ENCODE peak calls at places on chromosomes 5 and 9, in six cellular contexts. One of them, this sample, is unnamed.

GRCh38 chr5:1865486-1865885 is 17.2 kb downstream of the IRX4 start:
- DNase-seq in BJ: no peak
- DNase-seq in HFFc6: no peak
- DNase-seq in brain microvascular endothelial cell: no peak
- DNase-seq in GM12865: no peak
- DNase-seq in foreskin fibroblast: no peak
- DNase-seq in this sample: no peak

GRCh38 chr9:107246259-107247254 is 36.5 kb upstream of the RAD23B start:
- DNase-seq in HFFc6: no peak
- DNase-seq in brain microvascular endothelial cell: no peak
- DNase-seq in BJ: no peak
- DNase-seq in foreskin fibroblast: peak
- DNase-seq in GM12865: peak
- DNase-seq in this sample: no peak

GRCh38 chr5:8842906-8843590 is 702.8 kb downstream of the SEMA5A start:
- DNase-seq in brain microvascular endothelial cell: peak
- DNase-seq in BJ: peak
- DNase-seq in GM12865: no peak
- DNase-seq in HFFc6: peak
- DNase-seq in foreskin fibroblast: peak
- DNase-seq in this sample: peak

GRCh38 chr5:13991365-13991764 is 46.9 kb upstream of the DNAH5 start:
- DNase-seq in brain microvascular endothelial cell: no peak
- DNase-seq in foreskin fibroblast: no peak
- DNase-seq in GM12865: no peak
- DNase-seq in BJ: no peak
- DNase-seq in HFFc6: no peak
- DNase-seq in this sample: no peak

GRCh38 chr9:557601-558201 is 283.8 kb upstream of the DMRT1 start:
- DNase-seq in foreskin fibroblast: no peak
- DNase-seq in BJ: no peak
- DNase-seq in brain microvascular endothelial cell: no peak
- DNase-seq in GM12865: no peak
- DNase-seq in HFFc6: no peak
- DNase-seq in this sample: no peak

GRCh38 chr5:10116594-10116993 is 133.1 kb downstream of the ATPSCKMT start:
- DNase-seq in BJ: no peak
- DNase-seq in foreskin fibroblast: no peak
- DNase-seq in HFFc6: no peak
- DNase-seq in brain microvascular endothelial cell: no peak
- DNase-seq in GM12865: no peak
- DNase-seq in this sample: no peak

GRCh38 chr5:179762781-179763176 is 30.2 kb downstream of the MAML1 start:
- DNase-seq in BJ: peak
- DNase-seq in brain microvascular endothelial cell: peak
- DNase-seq in foreskin fibroblast: peak
- DNase-seq in HFFc6: peak
- DNase-seq in GM12865: no peak
- DNase-seq in this sample: peak

GRCh38 chr5:138503487-138504270 is 38.4 kb downstream of the EGR1 start:
- DNase-seq in GM12865: peak
- DNase-seq in HFFc6: peak
- DNase-seq in brain microvascular endothelial cell: peak
- DNase-seq in foreskin fibroblast: peak
- DNase-seq in BJ: no peak
- DNase-seq in this sample: no peak

GRCh38 chr9:90860826-90861225 is 59.2 kb downstream of the SYK start:
- DNase-seq in brain microvascular endothelial cell: no peak
- DNase-seq in foreskin fibroblast: no peak
- DNase-seq in HFFc6: no peak
- DNase-seq in GM12865: no peak
- DNase-seq in BJ: no peak
- DNase-seq in this sample: no peak

GRCh38 chr9:87276851-87277251 is 220.8 kb upstream of the DAPK1 start:
- DNase-seq in foreskin fibroblast: no peak
- DNase-seq in HFFc6: peak
- DNase-seq in BJ: no peak
- DNase-seq in brain microvascular endothelial cell: peak
- DNase-seq in GM12865: peak
- DNase-seq in this sample: no peak

GRCh38 chr9:112848316-112849151 is 42.1 kb downstream of the SLC46A2 start:
- DNase-seq in HFFc6: no peak
- DNase-seq in BJ: no peak
- DNase-seq in GM12865: no peak
- DNase-seq in brain microvascular endothelial cell: no peak
- DNase-seq in foreskin fibroblast: no peak
- DNase-seq in this sample: no peak
- TF ChIP-seq CTCF in HFFc6: no peak
- TF ChIP-seq CTCF in BJ: no peak
- TF ChIP-seq CTCF in GM12865: no peak
- TF ChIP-seq CTCF in brain microvascular endothelial cell: no peak
- TF ChIP-seq CTCF in foreskin fibroblast: no peak
- TF ChIP-seq CTCF in this sample: no peak

GRCh38 chr9:70924905-70925547 is 196.4 kb downstream of the TRPM3 start:
- DNase-seq in GM12865: peak
- DNase-seq in BJ: no peak
- DNase-seq in foreskin fibroblast: peak
- DNase-seq in brain microvascular endothelial cell: peak
- DNase-seq in HFFc6: peak
- DNase-seq in this sample: peak
- TF ChIP-seq CTCF in GM12865: peak
- TF ChIP-seq CTCF in BJ: peak
- TF ChIP-seq CTCF in foreskin fibroblast: peak
- TF ChIP-seq CTCF in brain microvascular endothelial cell: peak
- TF ChIP-seq CTCF in HFFc6: peak
- TF ChIP-seq CTCF in this sample: peak

GRCh38 chr5:98911221-98912040 is 17.4 kb downstream of the CHD1 start:
- DNase-seq in BJ: no peak
- DNase-seq in foreskin fibroblast: peak
- DNase-seq in HFFc6: no peak
- DNase-seq in GM12865: no peak
- DNase-seq in brain microvascular endothelial cell: peak
- DNase-seq in this sample: no peak
- TF ChIP-seq CTCF in BJ: no peak
- TF ChIP-seq CTCF in foreskin fibroblast: no peak
- TF ChIP-seq CTCF in HFFc6: no peak
- TF ChIP-seq CTCF in GM12865: no peak
- TF ChIP-seq CTCF in brain microvascular endothelial cell: no peak
- TF ChIP-seq CTCF in this sample: no peak

GRCh38 chr5:126492939-126493338 is 69.7 kb downstream of the GRAMD2B start:
- DNase-seq in GM12865: peak
- DNase-seq in HFFc6: no peak
- DNase-seq in brain microvascular endothelial cell: no peak
- DNase-seq in foreskin fibroblast: peak
- DNase-seq in BJ: no peak
- DNase-seq in this sample: no peak

GRCh38 chr5:126488362-126489065 is 65.3 kb downstream of the GRAMD2B start:
- DNase-seq in foreskin fibroblast: no peak
- DNase-seq in GM12865: no peak
- DNase-seq in BJ: no peak
- DNase-seq in brain microvascular endothelial cell: no peak
- DNase-seq in HFFc6: no peak
- DNase-seq in this sample: no peak

GRCh38 chr5:126486332-126486731 is 63.1 kb downstream of the GRAMD2B start:
- DNase-seq in brain microvascular endothelial cell: no peak
- DNase-seq in GM12865: no peak
- DNase-seq in BJ: no peak
- DNase-seq in HFFc6: no peak
- DNase-seq in foreskin fibroblast: no peak
- DNase-seq in this sample: no peak

GRCh38 chr5:126487596-126487995 is 64.4 kb downstream of the GRAMD2B start:
- DNase-seq in brain microvascular endothelial cell: no peak
- DNase-seq in HFFc6: no peak
- DNase-seq in BJ: no peak
- DNase-seq in foreskin fibroblast: no peak
- DNase-seq in GM12865: no peak
- DNase-seq in this sample: no peak

DNA sequence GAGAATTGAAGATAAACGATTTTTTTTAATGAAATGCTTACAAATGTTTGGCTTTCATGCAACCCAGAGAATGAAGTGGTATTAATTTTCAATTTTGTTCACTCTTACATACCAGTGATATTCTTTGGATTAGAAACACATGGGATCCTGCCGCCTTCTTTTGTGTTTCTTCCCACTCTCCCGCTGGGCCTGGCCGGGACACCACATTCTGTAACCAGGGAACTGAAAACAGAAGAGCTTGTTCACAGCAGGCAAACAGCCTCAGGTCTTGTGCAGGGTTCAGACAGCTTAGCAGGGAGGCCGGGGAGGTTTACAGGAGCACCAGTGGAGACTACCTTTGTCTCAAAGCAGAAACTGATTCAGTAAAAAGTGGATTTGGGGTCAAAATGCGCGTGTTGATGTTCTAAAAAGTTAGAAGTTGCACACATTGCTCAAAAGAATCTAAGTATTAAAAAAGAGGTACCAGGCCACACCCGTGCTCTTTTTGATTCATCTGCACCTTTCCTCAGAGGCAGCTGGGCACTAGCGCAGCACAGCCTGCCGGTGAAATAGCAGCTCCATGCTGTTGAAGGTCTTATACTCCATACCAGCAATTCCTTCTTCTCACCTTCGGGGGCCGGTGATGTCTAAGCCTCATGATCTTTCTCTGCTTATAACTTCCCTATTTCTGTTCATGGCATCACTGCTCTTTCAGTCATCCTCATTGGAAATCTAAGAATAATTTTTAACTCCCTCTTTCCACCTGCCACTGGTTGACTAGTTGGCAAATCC is 67.1 kb downstream of the GRAMD2B start:
- DNase-seq in GM12865: no peak
- DNase-seq in brain microvascular endothelial cell: no peak
- DNase-seq in foreskin fibroblast: peak
- DNase-seq in HFFc6: no peak
- DNase-seq in BJ: peak
- DNase-seq in this sample: peak
- TF ChIP-seq CTCF in GM12865: no peak
- TF ChIP-seq CTCF in brain microvascular endothelial cell: peak
- TF ChIP-seq CTCF in foreskin fibroblast: peak
- TF ChIP-seq CTCF in HFFc6: peak
- TF ChIP-seq CTCF in BJ: peak
- TF ChIP-seq CTCF in this sample: peak

GRCh38 chr5:94779684-94780083 is 161.2 kb downstream of the SLF1 start:
- DNase-seq in brain microvascular endothelial cell: no peak
- DNase-seq in HFFc6: no peak
- DNase-seq in BJ: no peak
- DNase-seq in foreskin fibroblast: no peak
- DNase-seq in GM12865: no peak
- DNase-seq in this sample: no peak

GRCh38 chr5:94788527-94788926 is 170.1 kb downstream of the SLF1 start:
- DNase-seq in HFFc6: no peak
- DNase-seq in BJ: no peak
- DNase-seq in GM12865: no peak
- DNase-seq in brain microvascular endothelial cell: no peak
- DNase-seq in foreskin fibroblast: no peak
- DNase-seq in this sample: no peak

GRCh38 chr5:94782376-94782775 is 163.9 kb downstream of the SLF1 start:
- DNase-seq in brain microvascular endothelial cell: no peak
- DNase-seq in BJ: no peak
- DNase-seq in foreskin fibroblast: no peak
- DNase-seq in HFFc6: no peak
- DNase-seq in GM12865: no peak
- DNase-seq in this sample: no peak

DNA sequence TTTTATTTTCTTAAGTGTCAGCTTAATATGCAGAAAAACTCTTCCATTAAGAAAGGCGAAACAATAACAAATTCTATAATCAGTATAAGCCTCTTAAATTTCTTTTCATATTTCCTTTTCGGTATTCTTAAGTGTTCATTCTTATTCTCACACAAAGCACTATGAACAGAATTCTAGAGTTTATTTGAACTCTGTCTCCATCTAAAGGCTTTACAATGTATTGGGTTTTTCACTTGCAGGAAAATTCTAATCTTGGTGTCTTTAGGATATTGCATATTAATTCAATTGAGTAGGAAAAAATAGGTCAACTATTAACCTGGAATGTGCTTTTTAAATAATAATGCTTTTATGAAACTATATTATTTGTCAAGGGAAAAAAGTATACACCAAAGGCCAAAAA is 166.6 kb downstream of the SLF1 start:
- DNase-seq in BJ: no peak
- DNase-seq in foreskin fibroblast: peak
- DNase-seq in GM12865: no peak
- DNase-seq in brain microvascular endothelial cell: no peak
- DNase-seq in HFFc6: no peak
- DNase-seq in this sample: no peak
- TF ChIP-seq CTCF in BJ: peak
- TF ChIP-seq CTCF in foreskin fibroblast: peak
- TF ChIP-seq CTCF in GM12865: no peak
- TF ChIP-seq CTCF in brain microvascular endothelial cell: no peak
- TF ChIP-seq CTCF in HFFc6: peak
- TF ChIP-seq CTCF in this sample: peak

DNA sequence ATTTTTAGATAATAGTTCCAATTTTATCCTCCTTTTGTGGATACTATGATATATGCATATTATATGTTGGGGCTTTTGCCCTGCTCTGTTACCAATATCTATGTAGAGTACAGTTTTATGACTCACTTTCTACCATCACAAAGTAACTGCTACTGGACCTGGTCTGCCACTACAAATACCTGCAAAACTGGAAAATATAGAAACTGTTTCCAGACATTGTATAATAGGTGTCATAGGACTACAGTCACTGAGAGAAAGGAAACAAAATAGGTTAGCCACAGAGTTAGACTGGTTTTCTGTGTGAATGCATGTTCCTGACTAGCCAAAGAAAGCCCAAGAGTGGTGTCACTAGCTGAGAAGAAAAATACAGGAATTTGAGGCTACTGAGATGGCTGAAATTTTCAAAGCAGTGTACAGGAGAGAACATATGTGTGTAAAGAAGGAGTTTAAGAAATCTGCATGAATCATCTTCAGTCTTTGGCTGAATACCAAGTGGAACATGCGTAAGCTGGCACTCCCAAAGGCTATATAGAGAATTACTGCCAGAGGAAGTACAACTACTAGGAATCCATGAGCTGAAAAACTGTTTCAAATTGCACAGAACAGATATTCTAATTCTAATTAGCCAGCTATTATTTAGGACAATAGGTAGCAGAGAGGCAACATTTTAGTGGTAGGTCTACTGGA is 29.0 kb upstream of the FAM174A start:
- DNase-seq in foreskin fibroblast: peak
- DNase-seq in BJ: peak
- DNase-seq in brain microvascular endothelial cell: peak
- DNase-seq in GM12865: no peak
- DNase-seq in HFFc6: peak
- DNase-seq in this sample: peak
- TF ChIP-seq CTCF in foreskin fibroblast: no peak
- TF ChIP-seq CTCF in BJ: peak
- TF ChIP-seq CTCF in brain microvascular endothelial cell: peak
- TF ChIP-seq CTCF in GM12865: no peak
- TF ChIP-seq CTCF in HFFc6: no peak
- TF ChIP-seq CTCF in this sample: no peak

DNA sequence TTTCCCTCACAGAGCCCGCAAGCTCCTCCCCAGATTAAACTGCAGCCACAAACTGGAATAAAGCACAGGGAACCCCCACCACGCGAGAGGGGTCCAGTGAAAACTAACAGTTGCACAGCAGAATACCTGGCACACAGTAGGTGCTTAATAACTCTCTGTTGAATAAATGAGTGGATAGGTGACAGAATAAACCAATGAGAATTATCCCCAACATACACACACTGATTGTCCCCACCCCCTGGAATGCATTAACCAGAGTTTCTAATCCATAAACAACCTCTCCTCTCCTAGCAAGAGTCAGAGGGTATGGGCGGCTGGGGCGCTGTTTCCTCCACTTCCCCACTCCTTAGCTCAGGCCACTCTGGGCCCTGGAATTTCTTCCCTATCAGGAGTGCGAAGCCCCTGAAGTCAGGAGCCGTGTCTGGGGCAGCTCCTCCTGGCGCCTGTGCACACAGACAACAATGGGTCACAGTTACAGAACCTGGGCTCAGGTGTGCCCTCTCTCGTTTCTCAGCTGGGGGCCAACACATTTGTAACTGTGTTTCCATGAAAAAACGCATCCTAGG is 27.6 kb downstream of the RAPGEF1 start:
- DNase-seq in GM12865: no peak
- DNase-seq in BJ: no peak
- DNase-seq in brain microvascular endothelial cell: no peak
- DNase-seq in HFFc6: no peak
- DNase-seq in foreskin fibroblast: no peak
- DNase-seq in this sample: no peak
- TF ChIP-seq CTCF in GM12865: no peak
- TF ChIP-seq CTCF in BJ: no peak
- TF ChIP-seq CTCF in brain microvascular endothelial cell: no peak
- TF ChIP-seq CTCF in HFFc6: no peak
- TF ChIP-seq CTCF in foreskin fibroblast: no peak
- TF ChIP-seq CTCF in this sample: no peak

This sample was measured in AG09319.